ENCODE peak calls at places on chromosomes 3 and 15, in eight cellular contexts. C is transverse colon, O is IMR-90, T is gastrocnemius medialis, F is adrenal gland, L is body of pancreas, D is stomach, W is breast epithelium. Y is an unnamed sample.

GRCh38 chr15:98433302-98433701 is 215.0 kb upstream of the IGF1R start:
- DNase-seq in D (no peak), C (no peak), W (no peak), L (no peak), F (no peak), O (no peak), T (no peak), Y (no peak)

GRCh38 chr3:154973851-154974250 is 106.3 kb upstream of the MME start:
- DNase-seq in C (no peak), W (no peak), T (no peak), O (no peak), L (no peak), D (no peak), F (no peak), Y (no peak)

GRCh38 chr3:16841906-16842709 is 42.6 kb upstream of the PLCL2 start:
- DNase-seq in W (no peak), F (peak; percentile 37), O (no peak), L (peak; percentile 54), C (peak; percentile 68), D (peak; percentile 64), T (peak; percentile 56), Y (peak; percentile 47)

GRCh38 chr3:58356054-58356453 is 23.4 kb downstream of the PXK start:
- DNase-seq in L (no peak), W (no peak), C (peak; percentile 13), O (no peak), D (no peak), T (no peak), F (peak; percentile 46), Y (no peak)

GRCh38 chr15:70025413-70026296 is 72.1 kb downstream of the TLE3 start:
- DNase-seq in W (no peak), T (peak; percentile 40), D (no peak), O (no peak), L (no peak), F (no peak), C (no peak), Y (no peak)

GRCh38 chr3:174498638-174499037 is 360.5 kb upstream of the NAALADL2 start:
- DNase-seq in O (peak; percentile 63), C (no peak), W (no peak), F (no peak), D (no peak), T (no peak), L (no peak), Y (no peak)

GRCh38 chr15:22949074-22949547 is 31.1 kb downstream of the CYFIP1 start:
- DNase-seq in D (no peak), O (peak; percentile 24), L (no peak), T (peak; percentile 35), F (peak; percentile 48), C (peak; percentile 33), W (no peak), Y (no peak)

GRCh38 chr3:114624676-114625181 is 330.9 kb downstream of the TIGIT start:
- DNase-seq in O (peak; percentile 99), W (peak; percentile 71), F (peak; percentile 97), L (peak; percentile 86), D (peak; percentile 65), T (peak; percentile 97), C (peak; percentile 74), Y (peak; percentile 93)

GRCh38 chr3:94303897-94304296 is 241.0 kb downstream of the NSUN3 start:
- DNase-seq in C (no peak), T (no peak), D (no peak), O (peak; percentile 1), L (no peak), F (no peak), W (no peak), Y (no peak)

GRCh38 chr3:23944861-23945652 is at the start of gene NR1D2:
- DNase-seq in F (peak; percentile 87), L (peak; percentile 87), O (peak; percentile 73), T (peak; percentile 81), W (peak; percentile 81), C (peak; percentile 89), D (peak; percentile 88), Y (peak; percentile 91)

GRCh38 chr3:121567649-121568048 is at the start of gene ARGFX:
- DNase-seq in O (no peak), C (no peak), F (no peak), L (no peak), W (no peak), D (no peak), T (no peak), Y (no peak)

GRCh38 chr3:63644212-63644777 is 8.2 kb upstream of the SNTN start:
- DNase-seq in W (no peak), O (no peak), T (no peak), C (no peak), F (no peak), L (no peak), D (no peak), Y (no peak)

GRCh38 chr3:39176025-39176714 is 16.2 kb downstream of the XIRP1 start:
- DNase-seq in O (no peak), F (no peak), W (no peak), T (no peak), C (no peak), L (no peak), D (no peak), Y (no peak)

GRCh38 chr3:20040476-20041196 is 390 bp downstream of the KAT2B start:
- DNase-seq in W (peak; percentile 66), L (peak; percentile 81), T (peak; percentile 78), C (peak; percentile 85), D (peak; percentile 75), O (peak; percentile 61), F (peak; percentile 81), Y (peak; percentile 88)

GRCh38 chr3:81045976-81046375 is 715.5 kb downstream of the GBE1 start:
- DNase-seq in D (no peak), L (no peak), C (no peak), T (no peak), F (no peak), W (no peak), O (no peak), Y (no peak)

GRCh38 chr3:20576228-20576627 is 390.2 kb upstream of the SGO1 start:
- DNase-seq in O (peak; percentile 1), D (no peak), L (no peak), W (no peak), C (no peak), F (no peak), T (no peak), Y (no peak)

GRCh38 chr3:51706788-51707731 is at the start of gene GRM2:
- DNase-seq in C (peak; percentile 54), D (peak; percentile 80), O (peak; percentile 83), F (peak; percentile 87), L (peak; percentile 88), W (peak; percentile 82), T (peak; percentile 29), Y (peak; percentile 48)

GRCh38 chr3:60402951-60403350 is 848.3 kb downstream of the FHIT start:
- DNase-seq in L (no peak), W (no peak), D (no peak), F (no peak), T (no peak), C (no peak), O (no peak), Y (no peak)
- H3K27ac ChIP-seq in L (no peak overlapping the region), W (no peak overlapping the region), D (no peak overlapping the region), F (no peak overlapping the region), T (no peak overlapping the region), C (no peak overlapping the region), O (no peak overlapping the region), Y (no peak overlapping the region)

GRCh38 chr3:101861978-101862421 is 12.7 kb downstream of the NFKBIZ start:
- DNase-seq in T (no peak), O (no peak), L (no peak), C (no peak), D (no peak), F (no peak), W (no peak), Y (no peak)

GRCh38 chr3:101859882-101860281 is 10.6 kb downstream of the NFKBIZ start:
- DNase-seq in D (no peak), W (no peak), O (no peak), T (no peak), F (no peak), C (no peak), L (no peak), Y (no peak)

GRCh38 chr3:101865751-101866509 is 16.6 kb downstream of the NFKBIZ start:
- DNase-seq in C (no peak), W (no peak), O (peak; percentile 57), L (peak; percentile 50), T (no peak), D (no peak), F (no peak), Y (no peak)

GRCh38 chr3:101861212-101861977 is 12.1 kb downstream of the NFKBIZ start:
- DNase-seq in W (no peak), C (no peak), O (peak; percentile 56), L (no peak), F (no peak), T (no peak), D (no peak), Y (no peak)

GRCh38 chr3:101862453-101863165 is 13.3 kb downstream of the NFKBIZ start:
- DNase-seq in W (no peak), T (no peak), D (no peak), F (no peak), C (no peak), O (peak; percentile 37), L (no peak), Y (no peak)
- TF ChIP-seq POLR2A in W (no peak), T (no peak), D (no peak), F (no peak), C (no peak), O (peak; percentile 75), L (no peak), Y (peak; percentile 9)

GRCh38 chr15:40280260-40281056 is 2.4 kb downstream of the ANKRD63 start:
- DNase-seq in W (no peak), F (no peak), D (no peak), T (no peak), C (no peak), O (no peak), L (no peak), Y (no peak)

GRCh38 chr15:40283615-40284306 is 897 bp upstream of the ANKRD63 start:
- DNase-seq in D (no peak), O (no peak), C (no peak), T (no peak), L (no peak), F (no peak), W (no peak), Y (no peak)

GRCh38 chr15:40281057-40281850 is 1.6 kb downstream of the ANKRD63 start:
- DNase-seq in C (no peak), O (no peak), W (no peak), T (no peak), D (no peak), L (no peak), F (no peak), Y (no peak)

GRCh38 chr15:40282870-40283614 is at the start of gene ANKRD63:
- DNase-seq in L (peak; percentile 48), W (no peak), O (no peak), T (no peak), C (peak; percentile 36), F (no peak), D (no peak), Y (no peak)

GRCh38 chr15:40282144-40282869 is 557 bp downstream of the ANKRD63 start:
- DNase-seq in T (no peak), C (peak; percentile 50), F (no peak), D (peak; percentile 56), W (no peak), L (peak; percentile 79), O (no peak), Y (peak; percentile 86)
- H3K27me3 ChIP-seq in T (peaks cover 54% of the 10 kb centered on the region), C (peaks cover 57% of the 10 kb centered on the region), F (peaks cover 47% of the 10 kb centered on the region), D (peaks cover 53% of the 10 kb centered on the region), W (peaks cover 17% of the 10 kb centered on the region), L (no peaks in the 10 kb centered on the region), O (peaks cover 73% of the 10 kb centered on the region), Y (no peaks in the 10 kb centered on the region)

DNA sequence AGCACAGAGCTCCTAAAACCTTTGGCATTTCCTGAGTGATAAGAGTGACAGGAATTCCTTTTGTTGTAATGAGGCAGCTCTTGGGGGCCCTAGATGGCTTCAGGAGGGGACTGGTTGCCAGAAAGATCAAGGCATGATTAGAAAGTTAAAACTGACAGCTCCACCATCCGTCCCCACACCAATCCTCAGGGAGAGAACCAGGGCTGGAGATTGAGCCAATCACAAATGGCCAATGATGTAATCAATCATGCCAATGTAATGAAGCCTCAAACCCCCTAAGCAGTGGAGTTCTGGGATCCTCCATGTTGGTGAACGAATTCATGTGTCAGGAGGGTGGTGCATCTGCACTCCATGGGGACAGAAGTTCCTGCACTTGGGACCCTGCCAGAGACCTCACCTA is 265.1 kb downstream of the OCA2 start:
- DNase-seq in O (no peak), T (no peak), D (no peak), L (no peak), C (no peak), W (no peak), F (no peak), Y (no peak)
- H3K27ac ChIP-seq in O (no peak overlapping the region), T (no peak overlapping the region), D (no peak overlapping the region), L (no peak overlapping the region), C (no peak overlapping the region), W (no peak overlapping the region), F (no peak overlapping the region), Y (no peak overlapping the region)